ENCODE peak calls at places on chromosomes 3 and 15, in four cellular contexts. Z is IMR-90, I is heart left ventricle, P is uterus. C is an unnamed sample.

GRCh38 chr3:110971010-110971585 is 100.5 kb upstream of the NECTIN3 start:
- DNase-seq in P (no peak), I (no peak), Z (no peak), C (no peak)

GRCh38 chr15:85500060-85500708 is 119.8 kb downstream of the AKAP13 start:
- DNase-seq in I (no peak), P (no peak), Z (no peak), C (no peak)

GRCh38 chr15:25437751-25438600 is 848 bp downstream of the UBE3A start:
- DNase-seq in P (peak; percentile 52), Z (peak; percentile 40), I (peak; percentile 79), C (peak; percentile 62)

GRCh38 chr3:176415896-176416295 is 781.4 kb downstream of the TBL1XR1 start:
- DNase-seq in P (no peak), Z (no peak), I (no peak), C (no peak)

GRCh38 chr15:33104276-33104675 is 90.2 kb downstream of the FMN1 start:
- DNase-seq in Z (peak; percentile 92), P (no peak), I (no peak), C (no peak)

GRCh38 chr3:137761099-137761562 is 3.0 kb upstream of the SOX14 start:
- DNase-seq in P (no peak), Z (no peak), I (peak; percentile 20), C (no peak)

GRCh38 chr15:84840741-84841429 is 23.7 kb downstream of the ALPK3 start:
- DNase-seq in P (peak; percentile 74), I (peak; percentile 77), Z (peak; percentile 32), C (peak; percentile 94)

GRCh38 chr3:186032321-186032720 is 76.6 kb downstream of the ETV5 start:
- DNase-seq in I (no peak), P (no peak), Z (no peak), C (no peak)

GRCh38 chr15:43511012-43511885 is 6.2 kb upstream of the MAP1A start:
- DNase-seq in Z (no peak), I (no peak), P (no peak), C (peak; percentile 54)

GRCh38 chr3:141709126-141709770 is 28.9 kb upstream of the RNF7 start:
- DNase-seq in Z (no peak), P (no peak), I (no peak), C (no peak)

GRCh38 chr3:65953301-65953812 is 85.4 kb downstream of the MAGI1 start:
- DNase-seq in I (no peak), P (no peak), Z (no peak), C (peak; percentile 51)

GRCh38 chr3:12903000-12903800 is 61.8 kb upstream of the RPL32 start:
- DNase-seq in P (no peak), Z (no peak), I (peak; percentile 59), C (no peak)

GRCh38 chr15:99433757-99434211 is 132.0 kb upstream of the MEF2A start:
- DNase-seq in Z (no peak), P (no peak), I (no peak), C (peak; percentile 5)

GRCh38 chr3:155190686-155191085 is 102.8 kb downstream of the STRIT1 start:
- DNase-seq in Z (no peak), I (no peak), P (no peak), C (no peak)

GRCh38 chr3:72776-73175 is 123.8 kb upstream of the CHL1 start:
- DNase-seq in P (no peak), I (no peak), Z (no peak), C (no peak)

GRCh38 chr3:68009865-68010264 is 355.5 kb upstream of the SUCLG2 start:
- DNase-seq in Z (no peak), I (no peak), P (no peak), C (no peak)

DNA sequence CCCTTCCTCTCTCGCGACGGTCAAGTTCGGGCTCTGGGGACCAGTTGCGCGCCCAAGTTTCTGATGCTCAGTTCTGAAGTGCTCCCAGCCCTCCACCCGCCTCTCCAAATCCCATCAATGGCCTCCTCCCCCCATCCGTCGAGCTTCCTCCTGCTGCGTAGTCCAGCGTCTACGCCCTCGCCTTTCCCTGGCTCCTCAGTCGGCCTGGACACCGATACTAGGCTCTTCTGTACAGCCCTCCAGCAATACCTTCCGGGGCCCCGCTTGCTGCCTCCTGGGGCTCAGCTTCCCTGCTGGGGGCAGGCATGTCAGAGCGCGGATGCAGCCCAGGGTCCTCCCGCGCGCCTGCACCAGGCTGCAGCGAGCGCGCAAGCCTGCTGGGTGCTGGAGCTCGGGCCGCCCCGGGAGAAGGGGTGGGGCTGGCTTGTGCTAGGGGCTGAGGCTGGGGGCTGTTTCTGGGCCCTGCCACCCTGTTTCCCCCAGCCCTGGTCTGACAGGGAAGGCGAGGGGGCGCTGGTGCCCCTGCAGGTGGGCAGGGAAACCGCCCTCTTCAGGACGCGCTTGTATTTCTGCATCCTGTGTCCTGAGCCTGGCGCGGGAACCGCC is 353.3 kb upstream of the SUCLG2 start:
- DNase-seq in I (no peak), Z (no peak), P (no peak), C (no peak)
- H3K4me3 ChIP-seq in I (no peak overlapping the region), Z (no peak overlapping the region), P (no peak overlapping the region), C (no peak overlapping the region)

DNA sequence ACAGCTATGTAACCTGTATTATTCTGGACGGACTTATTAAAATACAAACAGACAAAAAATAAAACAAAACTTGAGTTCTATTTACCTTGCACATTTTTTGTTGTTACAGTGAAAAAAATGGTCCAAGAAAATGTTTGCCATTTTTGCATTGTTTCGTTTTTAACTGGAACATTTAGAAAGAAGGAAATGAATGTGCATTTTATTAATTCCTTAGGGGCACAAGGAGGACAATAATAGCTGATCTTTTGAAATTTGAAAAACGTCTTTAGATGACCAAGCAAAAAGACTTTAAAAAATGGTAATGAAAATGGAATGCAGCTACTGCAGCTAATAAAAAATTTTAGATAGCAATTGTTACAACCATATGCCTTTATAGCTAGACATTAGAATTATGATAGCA is 17.1 kb downstream of the LMOD3 start:
- DNase-seq in Z (no peak), P (no peak), I (no peak), C (no peak)
- H3K4me1 ChIP-seq in Z (no peaks in the 10 kb centered on the region), P (no peaks in the 10 kb centered on the region), I (peaks cover 13% of the 10 kb centered on the region), C (peaks cover 17% of the 10 kb centered on the region)

DNA sequence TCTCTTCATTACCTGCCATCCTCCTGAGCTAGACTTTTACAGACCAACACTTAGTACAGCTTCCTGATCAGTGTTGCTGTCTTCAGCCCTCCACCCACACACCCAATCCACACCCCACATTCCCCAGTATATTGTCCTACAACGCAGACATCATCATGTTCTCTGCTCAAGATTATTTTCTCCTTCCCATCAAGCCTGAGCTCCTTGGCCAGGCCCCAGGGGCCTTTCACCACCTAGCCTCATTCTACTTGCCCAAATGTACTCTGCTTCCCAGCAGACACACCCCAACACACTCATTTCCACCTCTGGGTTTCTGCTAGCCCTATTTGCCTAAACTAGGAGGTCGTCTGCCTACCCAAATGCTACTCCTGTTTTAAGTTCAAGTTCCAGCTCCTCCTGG is 37.0 kb downstream of the DAPK2 start:
- DNase-seq in I (no peak), P (no peak), Z (no peak), C (no peak)
- H3K4me3 ChIP-seq in I (no peak overlapping the region), P (no peak overlapping the region), Z (no peak overlapping the region), C (no peak overlapping the region)

DNA sequence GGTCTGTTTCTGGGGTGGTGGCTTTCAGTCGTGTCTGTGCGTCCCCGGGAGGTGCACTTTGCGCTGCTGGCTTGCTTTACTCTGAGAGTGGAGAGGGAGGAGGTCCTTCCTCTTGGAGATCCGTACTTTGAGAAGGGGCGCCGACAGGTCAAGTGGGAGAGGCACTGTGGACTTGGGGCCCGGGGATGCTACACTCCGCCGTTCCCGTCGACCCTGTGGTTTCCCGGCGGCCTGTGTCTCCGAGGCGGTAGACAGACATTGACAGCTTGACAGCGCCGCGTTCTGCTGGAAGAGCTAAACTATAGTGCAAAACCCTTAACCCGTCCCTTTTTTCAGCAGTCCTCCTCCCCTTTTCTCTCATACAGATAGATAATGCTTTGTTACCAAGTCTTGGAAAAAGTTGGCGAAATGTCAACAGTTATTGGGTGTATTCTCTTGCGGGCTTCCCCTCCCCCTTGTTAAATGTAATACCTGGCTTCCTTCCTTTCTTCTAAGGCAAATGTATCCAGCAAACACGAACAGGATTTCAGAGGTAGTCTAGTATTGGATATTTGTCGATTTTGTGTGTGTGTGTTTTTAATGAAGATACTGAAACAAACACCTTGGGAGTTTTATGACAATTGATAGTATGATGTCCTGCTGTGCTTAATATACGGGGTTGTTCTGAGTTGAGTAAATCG is 6.6 kb downstream of the TPM1 start:
- DNase-seq in Z (peak; percentile 66), I (peak; percentile 79), P (peak; percentile 42), C (peak; percentile 36)
- H3K4me1 ChIP-seq in Z (peaks cover 27% of the 10 kb centered on the region), I (peaks cover 28% of the 10 kb centered on the region), P (peaks cover 23% of the 10 kb centered on the region), C (peaks cover 42% of the 10 kb centered on the region)

DNA sequence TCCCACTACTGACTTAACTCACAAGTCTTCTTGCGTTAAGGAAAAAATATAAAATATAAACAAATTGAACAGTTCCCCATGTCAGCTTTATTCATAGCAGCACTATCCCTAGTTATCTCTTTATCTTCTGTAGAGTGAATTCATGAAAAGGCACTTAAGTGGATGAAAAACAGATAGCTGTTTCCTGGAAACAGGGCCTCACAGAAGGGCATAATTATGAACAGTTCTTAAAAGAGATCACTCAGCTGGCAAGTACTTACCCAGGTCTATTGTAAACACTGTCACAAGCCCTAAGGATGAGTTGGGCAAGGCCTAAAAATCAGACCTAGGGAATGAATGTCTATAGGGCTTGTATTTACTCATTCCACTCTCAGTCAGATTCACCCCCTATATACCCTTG is 10.7 kb downstream of the MB21D2 start:
- DNase-seq in Z (no peak), I (no peak), P (no peak), C (no peak)
- H3K4me3 ChIP-seq in Z (no peak overlapping the region), I (no peak overlapping the region), P (no peak overlapping the region), C (no peak overlapping the region)

GRCh38 chr15:59657635-59658125 is 365 bp upstream of the GTF2A2 start:
- DNase-seq in I (no peak), P (peak; percentile 20), Z (no peak), C (peak; percentile 6)
- H3K4me1 ChIP-seq in I (peaks cover 7% of the 10 kb centered on the region), P (no peaks in the 10 kb centered on the region), Z (no peaks in the 10 kb centered on the region), C (peaks cover 9% of the 10 kb centered on the region)

GRCh38 chr3:194572131-194572789 is 61.0 kb downstream of the TMEM44 start:
- DNase-seq in P (peak; percentile 31), Z (peak; percentile 97), I (peak; percentile 72), C (peak; percentile 36)

GRCh38 chr3:194575484-194576210 is 57.6 kb downstream of the TMEM44 start:
- DNase-seq in I (no peak), Z (peak; percentile 64), P (peak; percentile 35), C (peak; percentile 85)

GRCh38 chr3:194572944-194573491 is 60.2 kb downstream of the TMEM44 start:
- DNase-seq in P (no peak), Z (peak; percentile 72), I (no peak), C (no peak)

GRCh38 chr3:194573680-194574437 is 59.4 kb downstream of the TMEM44 start:
- DNase-seq in I (no peak), P (no peak), Z (peak; percentile 68), C (peak; percentile 38)

DNA sequence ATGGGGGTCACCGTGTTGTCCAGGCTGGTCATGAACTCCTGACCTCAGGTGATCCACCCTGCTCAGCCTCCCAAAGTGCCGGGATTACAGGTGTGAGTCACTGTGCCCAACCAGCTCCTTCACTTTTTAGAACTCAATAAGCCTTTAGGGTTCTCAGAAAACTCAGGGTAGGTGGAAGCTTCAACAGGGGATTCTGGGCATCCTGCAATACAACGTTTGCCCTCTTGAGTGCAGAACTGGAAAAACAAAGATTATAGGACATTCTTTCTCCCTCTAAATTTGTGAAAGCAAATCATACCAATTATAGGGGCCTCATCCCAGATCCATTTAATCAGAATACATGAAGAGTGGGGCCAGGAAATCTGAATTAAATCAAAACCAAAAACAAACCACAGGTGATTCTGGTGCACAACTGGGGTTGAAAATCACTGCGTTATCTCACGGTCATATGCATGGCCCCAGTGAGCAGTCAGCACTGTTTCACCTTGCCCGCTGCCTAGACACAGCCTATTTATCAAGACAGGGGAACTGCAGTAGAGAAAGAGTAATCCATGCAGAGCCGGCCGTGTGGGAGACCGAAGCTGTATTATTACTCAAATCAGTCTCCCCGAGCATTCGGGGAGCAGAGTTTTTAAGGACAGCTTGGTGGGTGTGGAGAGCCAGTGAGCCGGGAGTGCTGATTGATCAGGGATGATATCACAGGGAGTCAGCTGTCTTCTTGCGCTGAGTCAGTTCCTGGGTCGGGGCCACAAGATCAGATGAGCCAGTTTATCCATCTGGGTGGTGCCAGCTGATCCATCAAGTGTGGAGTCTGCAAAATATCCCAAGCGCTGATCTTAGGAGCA is 58.4 kb downstream of the TMEM44 start:
- DNase-seq in I (no peak), P (no peak), Z (peak; percentile 83), C (peak; percentile 71)
- H3K4me3 ChIP-seq in I (no peak overlapping the region), P (no peak overlapping the region), Z (no peak overlapping the region), C (no peak overlapping the region)

C was measured in adrenal gland.